ENCODE peak calls at places on chromosomes 2 and 18, in eight cellular contexts. L is NCI-H1092, A is fibroblast of the conjunctiva, B is fibroblast of the aortic adventitia, G is AG08395, P is frontal cortex, T is T-helper 1 cell, E is GM19239. W is an unnamed sample.

GRCh38 chr2:36530178-36530982 is 67.6 kb downstream of the FEZ2 start:
- DNase-seq in E (peak; percentile 8), P (no peak), T (no peak), A (peak; percentile 12), G (peak; percentile 48), B (peak; percentile 41), L (no peak), W (no peak)

GRCh38 chr2:144183744-144184143 is 336.2 kb downstream of the ZEB2 start:
- DNase-seq in T (peak; percentile 97), L (no peak), P (no peak), B (no peak), A (peak; percentile 88), E (peak; percentile 17), G (peak; percentile 65), W (no peak)

GRCh38 chr2:239846789-239847676 is 178.1 kb downstream of the NDUFA10 start:
- DNase-seq in G (no peak), E (no peak), A (no peak), L (no peak), P (no peak), B (no peak), T (no peak), W (no peak)

GRCh38 chr2:9417725-9418124 is 5.6 kb downstream of the ITGB1BP1 start:
- DNase-seq in G (no peak), P (no peak), L (no peak), B (no peak), E (no peak), A (no peak), T (no peak), W (no peak)

GRCh38 chr2:128635361-128635900 is 316.8 kb upstream of the HS6ST1 start:
- DNase-seq in L (no peak), P (no peak), T (no peak), G (peak; percentile 35), A (no peak), B (no peak), E (no peak), W (peak; percentile 78)

GRCh38 chr2:119156105-119156890 is 2.3 kb downstream of the C1QL2 start:
- DNase-seq in B (no peak), T (no peak), P (no peak), A (no peak), G (no peak), E (no peak), L (no peak), W (no peak)

GRCh38 chr2:39620067-39620466 is 45.6 kb upstream of the TMEM178A start:
- DNase-seq in G (peak; percentile 72), A (peak; percentile 49), P (no peak), B (peak; percentile 96), T (no peak), L (no peak), E (no peak), W (no peak)

GRCh38 chr2:141341444-141341843 is 789.4 kb downstream of the LRP1B start:
- DNase-seq in B (peak; percentile 86), E (no peak), T (no peak), P (no peak), G (peak; percentile 51), L (no peak), A (peak; percentile 74), W (no peak)

GRCh38 chr18:8629602-8630001 is 20.4 kb downstream of the RAB12 start:
- DNase-seq in G (no peak), P (no peak), E (no peak), A (no peak), T (no peak), L (no peak), B (no peak), W (no peak)

GRCh38 chr2:60991644-60992043 is 25.9 kb upstream of the PEX13 start:
- DNase-seq in B (no peak), E (no peak), P (no peak), L (no peak), A (no peak), G (no peak), T (no peak), W (no peak)

GRCh38 chr2:61988462-61989366 is 83.2 kb downstream of the COMMD1 start:
- DNase-seq in G (no peak), L (no peak), A (no peak), P (no peak), B (no peak), T (no peak), E (no peak), W (no peak)

GRCh38 chr2:16021611-16022363 is 81.4 kb downstream of the MYCN start:
- DNase-seq in L (no peak), P (no peak), T (no peak), B (no peak), A (no peak), E (no peak), G (no peak), W (no peak)

GRCh38 chr2:235535423-235536130 is 41.7 kb downstream of the AGAP1 start:
- DNase-seq in G (no peak), E (no peak), T (no peak), L (no peak), A (no peak), B (no peak), P (no peak), W (peak; percentile 41)

GRCh38 chr2:84327645-84328249 is 131.3 kb downstream of the SUCLG1 start:
- DNase-seq in T (no peak), E (no peak), L (no peak), B (no peak), A (no peak), P (no peak), G (no peak), W (no peak)